ENCODE peak calls at places on chromosomes 7 and 10, in nine cellular contexts. O is stimulated activated naive B cell treated with anti-CD40 and anti-IgM and Interleukin-4, amounts not matched to agents 10 μg/mL and 1 μg/mL and 100 μg/mL, for 72 hours; N is activated T-cell treated with anti-CD3 and anti-CD28 coated beads, Interleukin-2, amount 50 U/mL, for 24 hours; M is anterior cingulate cortex; L is type B pancreatic cell; A is NCI-H1105; G is endothelial cell; W is AG04450; T is activated CD4-positive, CD25-positive, alpha-beta regulatory T cell treated with anti-CD3 and anti-CD28 coated beads, Interleukin-2, amount 50 U/mL, for 72 hours. V is an unnamed sample.

GRCh38 chr7:121753965-121754364 is 119.0 kb upstream of the PTPRZ1 start:
- DNase-seq in W (no peak), M (no peak), N (no peak), O (no peak), T (no peak), L (no peak), G (no peak), A (no peak), V (no peak)

GRCh38 chr7:36526720-36527548 is 137.3 kb downstream of the ANLN start:
- DNase-seq in N (no peak), G (no peak), L (no peak), W (peak), O (no peak), M (no peak), A (peak), T (no peak), V (no peak)

GRCh38 chr10:124236818-124237217 is 143.4 kb upstream of the CHST15 start:
- DNase-seq in G (no peak), T (no peak), N (no peak), A (no peak), M (no peak), W (no peak), L (no peak), O (no peak), V (no peak)

GRCh38 chr10:110576220-110576619 is 8.7 kb downstream of the SMC3 start:
- DNase-seq in G (no peak), T (no peak), O (no peak), W (no peak), M (no peak), N (no peak), A (no peak), L (no peak), V (no peak)

GRCh38 chr7:4406288-4407058 is 275.6 kb upstream of the FOXK1 start:
- DNase-seq in N (no peak), W (no peak), G (no peak), O (no peak), L (no peak), A (no peak), M (no peak), T (no peak), V (no peak)

GRCh38 chr10:114308470-114309110 is 69.5 kb downstream of the VWA2 start:
- DNase-seq in T (no peak), M (no peak), W (no peak), G (no peak), O (no peak), L (no peak), A (no peak), N (no peak), V (peak)

GRCh38 chr10:19788075-19788686 is 28.1 kb upstream of the PLXDC2 start:
- DNase-seq in L (no peak), G (peak), W (peak), M (no peak), T (no peak), N (no peak), A (no peak), O (no peak), V (no peak)

GRCh38 chr7:30142710-30143109 is 7.9 kb downstream of the MTURN start:
- DNase-seq in L (no peak), G (no peak), M (no peak), T (no peak), O (no peak), A (no peak), N (no peak), W (no peak), V (no peak)

GRCh38 chr10:127013696-127014095 is 108.5 kb downstream of the DOCK1 start:
- DNase-seq in N (no peak), G (no peak), T (no peak), O (no peak), M (no peak), W (no peak), L (no peak), A (no peak), V (no peak)

GRCh38 chr10:101310528-101311439 is 43.2 kb upstream of the BTRC start:
- DNase-seq in G (no peak), L (no peak), N (no peak), T (no peak), W (no peak), A (no peak), M (no peak), O (no peak), V (peak)

GRCh38 chr7:81845628-81846259 is 75.9 kb upstream of the HGF start:
- DNase-seq in G (no peak), A (peak), L (no peak), W (no peak), O (no peak), T (no peak), M (no peak), N (no peak), V (no peak)

GRCh38 chr7:148712610-148713330 is 14.1 kb downstream of the CUL1 start:
- DNase-seq in L (no peak), M (no peak), W (no peak), N (no peak), A (no peak), O (no peak), T (no peak), G (no peak), V (no peak)

GRCh38 chr10:126913316-126913715 is 8.1 kb downstream of the DOCK1 start:
- DNase-seq in G (no peak), M (no peak), T (no peak), W (no peak), L (no peak), O (no peak), N (no peak), A (no peak), V (peak)

GRCh38 chr7:158431941-158432347 is 155.7 kb downstream of the PTPRN2 start:
- DNase-seq in T (no peak), G (no peak), M (no peak), N (peak), L (no peak), O (no peak), W (no peak), A (no peak), V (no peak)

GRCh38 chr10:11011966-11012365 is 5.7 kb upstream of the CELF2 start:
- DNase-seq in L (no peak), G (no peak), A (no peak), O (no peak), M (no peak), T (no peak), W (no peak), N (no peak), V (no peak)